ENCODE peak calls at places on chromosomes 3 and 15, in nine cellular contexts. N, M, Y, C, G, F, Q, L and T are unnamed samples.

GRCh38 chr3:14288833-14289451 is 110.3 kb downstream of the LSM3 start:
- ATAC-seq in G (no peak), C (no peak), L (peak), Y (no peak), M (no peak), N (no peak), Q (no peak), F (no peak), T (no peak)

GRCh38 chr3:37082317-37082716 is 89.0 kb downstream of the MLH1 start:
- ATAC-seq in F (no peak), M (no peak), G (no peak), C (no peak), N (no peak), Y (no peak), Q (no peak), L (no peak), T (no peak)

GRCh38 chr3:48686538-48687219 is 964 bp upstream of the NCKIPSD start:
- ATAC-seq in M (no peak), C (no peak), Q (no peak), G (no peak), L (no peak), Y (no peak), F (no peak), N (no peak), T (no peak)

GRCh38 chr3:197730200-197730599 is 6.5 kb downstream of the RUBCN start:
- ATAC-seq in Y (no peak), M (no peak), Q (peak), L (no peak), C (peak), F (peak), N (peak), G (peak), T (no peak)

GRCh38 chr3:61650276-61650675 is 88.9 kb downstream of the PTPRG start:
- ATAC-seq in N (no peak), F (no peak), L (peak), M (peak), Y (peak), C (no peak), G (peak), Q (no peak), T (peak)

GRCh38 chr15:78460737-78461136 is 22.7 kb downstream of the IREB2 start:
- ATAC-seq in N (no peak), Q (no peak), M (no peak), L (no peak), F (no peak), Y (no peak), C (no peak), G (no peak), T (no peak)

GRCh38 chr3:152355744-152356665 is 87.3 kb downstream of the MBNL1 start:
- ATAC-seq in G (no peak), C (no peak), F (no peak), L (peak), M (no peak), Q (no peak), N (peak), Y (no peak), T (no peak)

GRCh38 chr3:189836795-189837194 is 205.6 kb downstream of the TP63 start:
- ATAC-seq in N (no peak), F (no peak), Q (no peak), Y (no peak), C (no peak), G (no peak), L (no peak), M (no peak), T (no peak)

GRCh38 chr3:126266291-126266840 is 86.0 kb upstream of the ALDH1L1 start:
- ATAC-seq in F (no peak), M (no peak), Q (no peak), Y (no peak), C (no peak), L (peak), G (no peak), N (no peak), T (peak)

GRCh38 chr3:127975153-127975552 is 60.1 kb downstream of the KBTBD12 start:
- ATAC-seq in Y (no peak), G (no peak), Q (no peak), N (no peak), C (no peak), F (no peak), M (no peak), L (no peak), T (no peak)

GRCh38 chr15:36571301-36571700 is 8.1 kb upstream of the CDIN1 start:
- ATAC-seq in M (no peak), C (no peak), Y (no peak), Q (no peak), G (peak), F (no peak), L (no peak), N (no peak), T (no peak)

GRCh38 chr3:61155701-61156292 is 95.5 kb downstream of the FHIT start:
- ATAC-seq in M (no peak), N (no peak), C (no peak), Y (no peak), F (no peak), L (peak), Q (no peak), G (no peak), T (no peak)

GRCh38 chr3:171329759-171330158 is 130.4 kb downstream of the TNIK start:
- ATAC-seq in Y (no peak), F (no peak), L (no peak), N (no peak), M (no peak), Q (no peak), C (no peak), G (no peak), T (no peak)

GRCh38 chr15:29942548-29942947 is 120.3 kb upstream of the TJP1 start:
- ATAC-seq in L (peak), Y (no peak), G (no peak), C (no peak), F (no peak), N (no peak), M (no peak), Q (no peak), T (no peak)

GRCh38 chr3:131749826-131750225 is 247.1 kb upstream of the MRPL3 start:
- ATAC-seq in G (no peak), M (no peak), F (no peak), C (no peak), N (no peak), L (no peak), Q (no peak), Y (no peak), T (no peak)

GRCh38 chr3:15953841-15954240 is 156.1 kb upstream of the ANKRD28 start:
- ATAC-seq in Q (no peak), F (peak), G (peak), Y (no peak), L (no peak), M (no peak), C (no peak), N (peak), T (no peak)

GRCh38 chr15:65041787-65042186 is 3.4 kb upstream of the SLC51B start:
- ATAC-seq in L (no peak), F (no peak), M (no peak), C (no peak), Q (no peak), Y (no peak), N (no peak), G (no peak), T (no peak)

GRCh38 chr3:169759256-169759655 is 5.6 kb downstream of the TERC start:
- ATAC-seq in N (peak), M (no peak), Q (peak), Y (no peak), L (no peak), G (peak), F (peak), C (peak), T (no peak)

GRCh38 chr3:157838457-157838856 is 267.8 kb downstream of the SHOX2 start:
- ATAC-seq in C (no peak), M (no peak), N (no peak), L (no peak), Y (no peak), G (no peak), Q (no peak), F (no peak), T (no peak)

GRCh38 chr3:71206821-71207220 is 376.7 kb downstream of the FOXP1 start:
- ATAC-seq in M (no peak), Q (no peak), G (no peak), L (no peak), C (no peak), Y (no peak), F (no peak), N (no peak), T (no peak)

GRCh38 chr15:66619152-66619903 is 53.5 kb upstream of the LCTL start:
- ATAC-seq in M (peak), Y (peak), C (no peak), G (peak), L (peak), F (peak), Q (peak), N (no peak), T (peak)

GRCh38 chr3:19645093-19645492 is 288.9 kb downstream of the EFHB start:
- ATAC-seq in Y (no peak), L (no peak), C (no peak), F (no peak), N (no peak), Q (no peak), G (no peak), M (no peak), T (no peak)

GRCh38 chr3:156687023-156687422 is 12.6 kb downstream of the TIPARP start:
- ATAC-seq in Y (peak), Q (peak), G (no peak), F (peak), M (peak), L (no peak), C (peak), N (peak), T (no peak)

GRCh38 chr3:10337323-10338163 is 16.6 kb upstream of the SEC13 start:
- ATAC-seq in G (no peak), F (peak), Q (no peak), M (peak), N (no peak), C (no peak), Y (no peak), L (no peak), T (no peak)

GRCh38 chr3:197549261-197549885 is 6.4 kb downstream of the BDH1 start:
- ATAC-seq in F (no peak), Q (no peak), L (no peak), G (no peak), N (no peak), C (no peak), Y (no peak), M (no peak), T (no peak)

GRCh38 chr3:24373198-24373959 is 121.3 kb downstream of the THRB start:
- ATAC-seq in G (no peak), M (peak), Y (peak), Q (no peak), F (no peak), C (no peak), N (no peak), L (peak), T (no peak)

GRCh38 chr15:41865490-41866055 is 26.9 kb downstream of the PLA2G4B start:
- ATAC-seq in Q (no peak), C (no peak), F (no peak), N (no peak), L (no peak), G (no peak), M (no peak), Y (no peak), T (no peak)

GRCh38 chr15:40633178-40633577 is 39.1 kb downstream of the KNL1 start:
- ATAC-seq in G (no peak), Y (no peak), L (no peak), M (no peak), Q (no peak), C (no peak), N (no peak), F (no peak), T (no peak)

GRCh38 chr3:38247366-38248035 is 18.1 kb upstream of the SLC22A13 start:
- ATAC-seq in C (no peak), L (peak), N (no peak), M (peak), F (no peak), Y (peak), Q (no peak), G (peak), T (peak)

GRCh38 chr3:147162743-147163142 is 243.6 kb downstream of the ZIC4 start:
- ATAC-seq in N (no peak), G (no peak), Y (no peak), F (no peak), C (no peak), Q (no peak), L (no peak), M (no peak), T (no peak)

GRCh38 chr3:43317461-43318316 is 31.3 kb downstream of the SNRK start:
- ATAC-seq in N (no peak), M (no peak), F (peak), Y (no peak), G (no peak), L (peak), C (peak), Q (peak), T (no peak)